ENCODE peak calls at places on chromosomes 5 and 9, in ten cellular contexts. E is NT2/D1, Y is keratinocyte, S is neuronal stem cell, B is astrocyte, G is IMR-90, F is PC-3, V is MM.1S, X is Karpas-422, D is GM23248. M is an unnamed sample.
A peak's percentile ranks its signal among the peaks of the same experiment; 100 is the strongest.

GRCh38 chr5:160262665-160263064 is 33.4 kb downstream of the FABP6 start:
- DNase-seq in E (no peak), Y (no peak), S (no peak), B (no peak), G (no peak), F (no peak), V (no peak), X (no peak), D (peak; percentile 13), M (no peak)

GRCh38 chr9:133792721-133793470 is 54.7 kb upstream of the SARDH start:
- DNase-seq in E (peak; percentile 20), Y (no peak), S (peak; percentile 62), B (peak; percentile 37), G (peak; percentile 73), F (peak; percentile 49), V (peak; percentile 19), X (peak; percentile 79), D (peak; percentile 89), M (peak; percentile 92)

GRCh38 chr5:10631597-10631996 is 67.7 kb downstream of the ANKRD33B start:
- DNase-seq in E (no peak), Y (no peak), S (no peak), B (no peak), G (no peak), F (no peak), V (no peak), X (no peak), D (no peak), M (no peak)

GRCh38 chr9:111298831-111299603 is 31.0 kb downstream of the OR2K2 start:
- DNase-seq in E (peak; percentile 36), Y (no peak), S (peak; percentile 36), B (peak; percentile 48), G (peak; percentile 81), F (peak; percentile 73), V (peak; percentile 62), X (peak; percentile 67), D (peak; percentile 76), M (peak; percentile 87)

GRCh38 chr5:111461261-111461671 is 51.1 kb downstream of the STARD4 start:
- DNase-seq in E (peak; percentile 20), Y (no peak), S (peak; percentile 31), B (no peak), G (peak; percentile 25), F (peak; percentile 44), V (no peak), X (peak; percentile 56), D (peak; percentile 70), M (peak; percentile 44)

GRCh38 chr5:171494452-171495121 is 75.1 kb downstream of the FGF18 start:
- DNase-seq in E (peak; percentile 16), Y (no peak), S (peak; percentile 67), B (peak; percentile 77), G (peak; percentile 59), F (peak; percentile 64), V (no peak), X (no peak), D (peak; percentile 80), M (peak; percentile 95)

GRCh38 chr5:68299575-68299974 is 84.0 kb downstream of the PIK3R1 start:
- DNase-seq in E (no peak), Y (no peak), S (no peak), B (no peak), G (peak; percentile 17), F (no peak), V (no peak), X (no peak), D (no peak), M (peak; percentile 46)

GRCh38 chr5:77305921-77306320 is 95.4 kb downstream of the PDE8B start:
- DNase-seq in E (no peak), Y (no peak), S (no peak), B (peak; percentile 34), G (peak; percentile 57), F (no peak), V (no peak), X (no peak), D (peak; percentile 89), M (peak; percentile 38)

GRCh38 chr5:4576161-4576748 is 563.9 kb upstream of the ADAMTS16 start:
- DNase-seq in E (no peak), Y (no peak), S (no peak), B (peak; percentile 88), G (no peak), F (no peak), V (no peak), X (no peak), D (peak; percentile 13), M (no peak)

GRCh38 chr5:14727428-14727865 is 62.9 kb downstream of the OTULIN start:
- DNase-seq in E (peak; percentile 72), Y (peak; percentile 15), S (peak; percentile 79), B (peak; percentile 49), G (peak; percentile 81), F (peak; percentile 92), V (peak; percentile 72), X (peak; percentile 85), D (peak; percentile 87), M (peak; percentile 91)

GRCh38 chr5:14825977-14826376 is 45.6 kb downstream of the ANKH start:
- DNase-seq in E (no peak), Y (no peak), S (no peak), B (no peak), G (no peak), F (no peak), V (no peak), X (no peak), D (no peak), M (no peak)

GRCh38 chr5:148961261-148962199 is 101.3 kb downstream of the SH3TC2 start:
- DNase-seq in E (no peak), Y (no peak), S (no peak), B (no peak), G (peak; percentile 61), F (peak; percentile 99), V (no peak), X (no peak), D (peak; percentile 13), M (no peak)

GRCh38 chr9:20508242-20508641 is 114.1 kb downstream of the MLLT3 start:
- DNase-seq in E (no peak), Y (no peak), S (no peak), B (no peak), G (no peak), F (no peak), V (no peak), X (no peak), D (no peak), M (no peak)

GRCh38 chr5:1732238-1732880 is 67.3 kb downstream of the MRPL36 start:
- DNase-seq in E (no peak), Y (no peak), S (no peak), B (no peak), G (no peak), F (no peak), V (no peak), X (no peak), D (no peak), M (no peak)

GRCh38 chr5:90477073-90477472 is 2.4 kb downstream of the POLR3G start:
- DNase-seq in E (peak; percentile 71), Y (no peak), S (no peak), B (no peak), G (no peak), F (no peak), V (no peak), X (no peak), D (no peak), M (no peak)
- H3K9ac ChIP-seq in E (no peak overlapping the region), Y (no peak overlapping the region), S (no peak overlapping the region), B (no peak overlapping the region), G (no peak overlapping the region), F (no peak overlapping the region), V (no peak overlapping the region), X (no peak overlapping the region), D (no peak overlapping the region), M (peak overlapping the region; percentile 33)

GRCh38 chr5:176995122-176995490 is 11.5 kb downstream of the UIMC1 start:
- DNase-seq in E (no peak), Y (no peak), S (no peak), B (no peak), G (no peak), F (no peak), V (no peak), X (no peak), D (no peak), M (no peak)

GRCh38 chr5:176995896-176996767 is 10.4 kb downstream of the UIMC1 start:
- DNase-seq in E (no peak), Y (no peak), S (no peak), B (peak; percentile 68), G (peak; percentile 79), F (peak; percentile 60), V (peak; percentile 43), X (no peak), D (peak; percentile 84), M (peak; percentile 44)

GRCh38 chr5:176994460-176995121 is 12.0 kb downstream of the UIMC1 start:
- DNase-seq in E (no peak), Y (no peak), S (no peak), B (peak; percentile 89), G (peak; percentile 60), F (no peak), V (peak; percentile 82), X (peak; percentile 69), D (no peak), M (no peak)

GRCh38 chr5:176998828-176999227 is 7.8 kb downstream of the UIMC1 start:
- DNase-seq in E (no peak), Y (no peak), S (no peak), B (no peak), G (no peak), F (no peak), V (no peak), X (no peak), D (no peak), M (no peak)

GRCh38 chr5:176996780-176997179 is 9.8 kb downstream of the UIMC1 start:
- DNase-seq in E (no peak), Y (no peak), S (no peak), B (peak; percentile 15), G (no peak), F (no peak), V (peak; percentile 14), X (no peak), D (no peak), M (no peak)
- H3K4me1 ChIP-seq in E (no peaks in the 10 kb centered on the region), Y (peaks cover 12% of the 10 kb centered on the region), S (no peaks in the 10 kb centered on the region), B (peaks cover 24% of the 10 kb centered on the region), G (peaks cover 10% of the 10 kb centered on the region), F (peaks cover 28% of the 10 kb centered on the region), V (peaks cover 43% of the 10 kb centered on the region), X (peaks cover 19% of the 10 kb centered on the region), D (peaks cover 27% of the 10 kb centered on the region), M (peaks cover 28% of the 10 kb centered on the region)

GRCh38 chr9:134940236-134941208 is 22.8 kb upstream of the FCN1 start:
- DNase-seq in E (no peak), Y (no peak), S (no peak), B (no peak), G (no peak), F (no peak), V (no peak), X (no peak), D (no peak), M (no peak)
- H3K27me3 ChIP-seq in E (peaks cover 11% of the 10 kb centered on the region), Y (peaks cover 34% of the 10 kb centered on the region), S (no peaks in the 10 kb centered on the region), B (peaks cover 19% of the 10 kb centered on the region), G (peaks cover 55% of the 10 kb centered on the region), F (peaks cover 35% of the 10 kb centered on the region), V (peaks cover 99% of the 10 kb centered on the region), X (no peaks in the 10 kb centered on the region), D (peaks cover 43% of the 10 kb centered on the region), M (peaks cover 48% of the 10 kb centered on the region)

DNA sequence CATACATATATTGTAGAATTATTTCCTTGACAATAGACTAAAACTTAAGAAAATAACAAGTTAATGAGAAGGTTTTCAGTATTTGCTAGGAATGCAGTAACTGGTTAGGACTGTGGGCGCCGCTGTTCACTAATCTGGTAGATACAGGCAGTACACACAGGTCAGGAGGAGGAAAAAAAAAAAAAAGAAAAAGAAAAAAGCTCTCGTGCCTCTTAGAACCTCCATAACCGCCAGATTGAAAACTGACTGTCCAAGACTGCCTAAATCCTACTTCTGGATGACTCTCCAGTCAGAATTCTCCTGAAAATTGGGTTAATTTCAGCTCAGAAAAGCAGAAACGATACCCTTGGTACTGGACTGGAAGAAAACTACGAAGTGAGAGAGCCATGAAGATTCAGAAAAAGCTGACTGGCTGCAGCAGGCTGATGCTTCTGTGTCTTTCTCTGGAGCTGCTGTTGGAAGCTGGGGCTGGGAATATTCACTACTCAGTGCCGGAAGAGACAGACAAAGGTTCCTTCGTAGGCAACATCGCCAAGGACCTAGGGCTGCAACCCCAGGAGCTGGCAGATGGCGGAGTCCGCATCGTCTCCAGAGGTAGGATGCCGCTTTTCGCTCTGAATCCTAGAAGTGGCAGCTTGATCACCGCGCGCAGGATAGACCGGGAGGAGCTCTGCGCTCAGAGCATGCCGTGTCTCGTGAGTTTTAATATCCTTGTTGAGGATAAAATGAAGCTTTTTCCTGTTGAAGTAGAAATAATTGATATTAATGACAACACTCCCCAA is at the start of gene PCDHGA1:
- DNase-seq in E (peak; percentile 28), Y (no peak), S (no peak), B (no peak), G (peak; percentile 75), F (peak; percentile 26), V (peak; percentile 70), X (peak; percentile 89), D (peak; percentile 86), M (peak; percentile 71)
- H3K9ac ChIP-seq in E (no peak within 1 kb of the TSS), Y (no peak within 1 kb of the TSS), S (no peak within 1 kb of the TSS), B (peak within 1 kb of the TSS; percentile 39), G (peak within 1 kb of the TSS; percentile 45), F (no peak within 1 kb of the TSS), V (peak within 1 kb of the TSS; percentile 34), X (peak within 1 kb of the TSS; percentile 62), D (peak within 1 kb of the TSS; percentile 75), M (peak within 1 kb of the TSS; percentile 43)

M was measured in adipocyte.